ENCODE peak calls at places on chromosomes 5 and 9, in four cellular contexts. H is SK-N-SH, Y is mammary epithelial cell, E is PC-3. M is an unnamed sample.
A peak's percentile ranks its signal among the peaks of the same experiment; 100 is the strongest.

GRCh38 chr9:79215819-79216218 is 355.9 kb upstream of the TLE4 start:
- DNase-seq in H (no peak), Y (no peak), E (peak; percentile 7), M (no peak)

GRCh38 chr5:178373711-178374110 is 141.1 kb upstream of the PHYKPL start:
- DNase-seq in H (no peak), Y (no peak), E (no peak), M (no peak)

GRCh38 chr9:134624827-134625181 is 16.8 kb upstream of the COL5A1 start:
- DNase-seq in H (no peak), Y (peak; percentile 77), E (peak; percentile 79), M (no peak)

GRCh38 chr5:82821978-82822927 is 254.9 kb downstream of the TMEM167A start:
- DNase-seq in H (no peak), Y (peak; percentile 15), E (peak; percentile 29), M (no peak)

GRCh38 chr9:93119953-93120845 is 13.9 kb downstream of the NINJ1 start:
- DNase-seq in H (peak; percentile 94), Y (peak; percentile 92), E (peak; percentile 85), M (no peak)

GRCh38 chr5:95130951-95131350 is 153.9 kb downstream of the MCTP1 start:
- DNase-seq in H (no peak), Y (peak; percentile 14), E (no peak), M (no peak)

GRCh38 chr9:114258866-114259799 is 63.8 kb upstream of the ORM1 start:
- DNase-seq in H (no peak), Y (no peak), E (no peak), M (no peak)

GRCh38 chr5:172731286-172732073 is 39.5 kb downstream of the DUSP1 start:
- DNase-seq in H (no peak), Y (peak; percentile 85), E (peak; percentile 88), M (no peak)

GRCh38 chr5:76807296-76807695 is 11.5 kb upstream of the F2RL1 start:
- DNase-seq in H (no peak), Y (peak; percentile 85), E (peak; percentile 66), M (no peak)

GRCh38 chr9:130028493-130029222 is 14.3 kb downstream of the FNBP1 start:
- DNase-seq in H (no peak), Y (no peak), E (peak; percentile 22), M (no peak)

GRCh38 chr5:1019001-1019651 is 10.5 kb downstream of the NKD2 start:
- DNase-seq in H (no peak), Y (no peak), E (no peak), M (no peak)
- H3K4me2 ChIP-seq in H (no peak overlapping the region), Y (no peak overlapping the region), E (no peak overlapping the region), M (no peak overlapping the region)

DNA sequence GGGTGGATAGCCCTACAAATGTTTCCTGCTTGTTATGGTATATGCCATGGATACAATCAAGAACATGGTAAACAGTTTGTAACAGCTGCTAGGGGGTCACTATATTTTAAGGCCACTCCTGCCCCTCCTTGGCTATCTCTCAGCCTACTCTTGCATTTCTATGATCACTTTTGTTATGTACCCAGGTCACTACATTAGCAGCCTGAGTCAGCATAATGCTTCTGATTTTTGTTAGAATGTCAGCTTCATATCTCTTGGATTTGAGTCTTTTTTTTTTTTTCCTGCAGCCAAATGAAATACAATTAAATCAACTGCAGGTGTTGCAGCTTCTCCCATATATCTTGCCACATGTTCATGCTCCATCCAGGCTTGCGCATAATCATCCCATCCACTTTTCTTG is 629.7 kb upstream of the GRAMD2B start:
- DNase-seq in H (no peak), Y (no peak), E (no peak), M (no peak)
- H3K4me3 ChIP-seq in H (no peak overlapping the region), Y (no peak overlapping the region), E (no peak overlapping the region), M (no peak overlapping the region)

DNA sequence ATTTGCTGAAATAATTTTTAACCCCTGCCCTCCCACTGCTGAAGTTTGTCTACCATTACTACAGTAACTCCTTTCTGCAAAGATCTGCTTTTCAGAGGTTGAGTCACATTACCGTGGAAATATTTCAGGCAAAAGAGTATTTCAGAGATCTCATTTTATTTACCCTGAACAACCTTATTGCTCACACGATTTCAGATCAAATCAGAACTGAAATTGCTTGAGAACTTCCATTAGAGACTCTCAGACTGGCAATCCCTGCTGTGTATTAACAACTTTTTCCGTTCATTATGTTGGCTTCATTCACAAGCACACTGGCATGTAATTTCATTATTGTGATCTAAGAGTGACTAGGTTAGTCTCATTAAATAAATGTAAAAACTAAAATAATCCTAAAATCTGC is 16.1 kb downstream of the NR6A1 start:
- DNase-seq in H (no peak), Y (no peak), E (no peak), M (no peak)
- H3K4me1 ChIP-seq in H (peaks cover 58% of the 10 kb centered on the region), Y (peaks cover 14% of the 10 kb centered on the region), E (no peaks in the 10 kb centered on the region), M (no peaks in the 10 kb centered on the region)

GRCh38 chr5:26419987-26420386 is 618.4 kb downstream of the CDH9 start:
- DNase-seq in H (no peak), Y (no peak), E (no peak), M (no peak)

GRCh38 chr5:26415987-26416386 is 622.4 kb downstream of the CDH9 start:
- DNase-seq in H (no peak), Y (no peak), E (no peak), M (no peak)

DNA sequence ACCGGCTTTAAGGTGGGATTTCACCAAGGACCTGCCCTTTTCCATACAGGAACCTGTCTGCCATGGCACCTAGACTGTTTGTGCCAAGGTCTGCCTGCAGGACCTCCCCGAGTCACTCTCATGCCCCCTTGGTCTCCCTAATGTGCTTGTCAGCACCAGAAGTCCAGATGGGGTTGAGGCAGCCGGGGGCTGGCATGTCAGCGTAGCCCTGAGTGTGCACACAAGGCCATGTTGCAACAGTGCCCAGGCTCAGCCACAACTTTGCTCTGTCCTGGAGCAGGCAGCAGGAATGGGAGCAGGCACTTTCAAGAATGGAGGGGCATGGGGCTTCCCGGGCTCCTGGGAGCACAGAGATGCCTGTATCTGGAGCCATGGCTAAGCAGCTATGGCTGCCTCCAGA is 621.5 kb downstream of the CDH9 start:
- DNase-seq in H (no peak), Y (no peak), E (no peak), M (no peak)
- H3K4me2 ChIP-seq in H (no peak overlapping the region), Y (no peak overlapping the region), E (no peak overlapping the region), M (no peak overlapping the region)

GRCh38 chr9:137912671-137913070 is 35.1 kb downstream of the CACNA1B start:
- DNase-seq in H (no peak), Y (no peak), E (no peak), M (no peak)
- H3K4me3 ChIP-seq in H (no peak overlapping the region), Y (no peak overlapping the region), E (no peak overlapping the region), M (no peak overlapping the region)

M was measured in MM.1S.